ENCODE peak calls at places on chromosomes 11 and 22, in six cellular contexts. K is fibroblast of lung, E is heart right ventricle, Z is tibial nerve, B is prostate gland, F is ascending aorta. S is an unnamed sample.

GRCh38 chr22:50169181-50169759 is 1.3 kb upstream of the PANX2 start:
- DNase-seq in K (no peak), E (no peak), Z (no peak), B (no peak), F (no peak), S (no peak)

GRCh38 chr22:17807571-17808410 is 33.5 kb upstream of the BID start:
- DNase-seq in K (peak; percentile 32), E (peak; percentile 70), Z (no peak), B (no peak), F (no peak), S (no peak)

GRCh38 chr11:79054636-79055035 is 386.2 kb downstream of the TENM4 start:
- DNase-seq in K (peak; percentile 81), E (no peak), Z (no peak), B (no peak), F (no peak), S (no peak)

GRCh38 chr11:44617671-44618461 is 52.4 kb downstream of the CD82 start:
- DNase-seq in K (no peak), E (no peak), Z (no peak), B (no peak), F (peak; percentile 3), S (no peak)

GRCh38 chr11:116687458-116688201 is 85.2 kb downstream of the BUD13 start:
- DNase-seq in K (no peak), E (no peak), Z (no peak), B (no peak), F (no peak), S (no peak)

GRCh38 chr11:90134420-90135003 is at the start of gene NAALAD2:
- DNase-seq in K (peak; percentile 45), E (peak; percentile 68), Z (peak; percentile 28), B (peak; percentile 5), F (no peak), S (no peak)

GRCh38 chr11:439315-440064 is 2.3 kb downstream of the ANO9 start:
- DNase-seq in K (no peak), E (no peak), Z (no peak), B (no peak), F (no peak), S (no peak)

GRCh38 chr11:2643746-2644145 is 56.0 kb downstream of the KCNQ1OT1 start:
- DNase-seq in K (no peak), E (no peak), Z (no peak), B (no peak), F (no peak), S (no peak)

GRCh38 chr11:130478881-130479280 is 30.4 kb downstream of the ADAMTS15 start:
- DNase-seq in K (peak; percentile 46), E (no peak), Z (peak; percentile 7), B (no peak), F (no peak), S (no peak)

GRCh38 chr11:128458316-128458715 is 129.0 kb downstream of the ETS1 start:
- DNase-seq in K (peak; percentile 93), E (no peak), Z (no peak), B (no peak), F (no peak), S (peak; percentile 75)

GRCh38 chr22:19801340-19802000 is 40.9 kb downstream of the TBX1 start:
- DNase-seq in K (peak; percentile 88), E (no peak), Z (no peak), B (no peak), F (no peak), S (no peak)

GRCh38 chr22:19799322-19800190 is 39.0 kb downstream of the TBX1 start:
- DNase-seq in K (peak; percentile 97), E (peak; percentile 30), Z (peak; percentile 80), B (no peak), F (peak; percentile 36), S (no peak)

GRCh38 chr22:19802001-19802880 is 41.7 kb downstream of the TBX1 start:
- DNase-seq in K (no peak), E (no peak), Z (no peak), B (no peak), F (no peak), S (no peak)

GRCh38 chr22:19800306-19800705 is 39.7 kb downstream of the TBX1 start:
- DNase-seq in K (no peak), E (peak; percentile 7), Z (no peak), B (no peak), F (no peak), S (no peak)

DNA sequence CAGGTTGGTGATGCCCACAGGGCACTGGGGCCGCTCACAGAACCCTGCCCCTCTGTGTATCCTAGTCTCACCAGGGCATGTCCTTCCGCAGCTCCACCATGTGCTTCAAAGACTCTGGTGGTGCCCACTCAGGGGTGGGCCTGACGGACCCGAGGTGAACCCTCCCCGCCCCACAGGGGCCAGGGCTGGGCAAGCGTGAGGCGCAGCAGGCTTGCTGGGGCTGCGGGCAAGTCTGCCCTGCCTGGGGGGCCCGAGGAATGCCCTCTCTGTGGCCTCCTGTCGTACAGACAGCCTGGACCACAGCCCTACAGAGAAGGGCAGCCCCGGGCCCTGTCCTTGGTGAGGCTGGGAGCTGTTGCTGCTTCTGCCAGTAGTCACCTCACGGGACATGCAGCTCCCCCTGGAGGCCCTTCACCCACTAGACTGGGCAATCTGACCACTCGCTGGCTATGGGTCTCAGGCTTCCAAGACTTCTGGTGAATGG is 40.2 kb downstream of the TBX1 start:
- DNase-seq in K (peak; percentile 44), E (peak; percentile 20), Z (no peak), B (no peak), F (no peak), S (no peak)
- TF ChIP-seq CTCF in K (peak; percentile 30), E (peak; percentile 19), Z (no peak), B (no peak), F (no peak), S (peak; percentile 38)

GRCh38 chr22:27791494-27792241 is 9.9 kb downstream of the MN1 start:
- DNase-seq in K (no peak), E (no peak), Z (no peak), B (no peak), F (no peak), S (no peak)
- H3K27ac ChIP-seq in K (no peak overlapping the region), E (peak overlapping the region; percentile 59), Z (no peak overlapping the region), B (peak overlapping the region; percentile 41), F (peak overlapping the region; percentile 96), S (no peak overlapping the region)

GRCh38 chr22:22110548-22111266 is 128.1 kb upstream of the TOP3B start:
- DNase-seq in K (peak; percentile 76), E (peak; percentile 30), Z (no peak), B (no peak), F (no peak), S (peak; percentile 92)
- TF ChIP-seq CTCF in K (peak; percentile 74), E (peak; percentile 52), Z (peak; percentile 32), B (no peak), F (no peak), S (peak; percentile 85)

DNA sequence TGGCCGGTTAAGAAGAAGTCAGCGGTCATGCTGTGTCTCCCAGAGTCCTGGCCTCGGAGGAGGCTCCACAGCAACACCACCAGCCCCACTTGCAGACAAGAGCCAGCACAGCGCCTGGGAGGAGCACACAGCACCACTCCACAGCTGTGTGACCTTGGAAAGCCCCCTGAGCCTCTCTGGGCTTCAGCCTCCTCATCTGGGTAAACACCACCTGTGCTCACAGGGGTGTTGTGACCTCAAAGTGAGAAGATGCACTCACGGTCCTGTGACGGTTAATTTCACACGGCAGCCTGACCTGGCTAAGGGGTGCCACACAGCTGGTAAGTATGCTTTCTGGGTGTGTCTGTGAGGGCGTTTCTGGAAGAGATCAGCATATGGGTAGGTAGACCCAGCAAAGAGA is 54.7 kb downstream of the PHF21B start:
- DNase-seq in K (no peak), E (no peak), Z (no peak), B (no peak), F (no peak), S (no peak)
- H3K27ac ChIP-seq in K (no peak overlapping the region), E (no peak overlapping the region), Z (no peak overlapping the region), B (no peak overlapping the region), F (no peak overlapping the region), S (no peak overlapping the region)

DNA sequence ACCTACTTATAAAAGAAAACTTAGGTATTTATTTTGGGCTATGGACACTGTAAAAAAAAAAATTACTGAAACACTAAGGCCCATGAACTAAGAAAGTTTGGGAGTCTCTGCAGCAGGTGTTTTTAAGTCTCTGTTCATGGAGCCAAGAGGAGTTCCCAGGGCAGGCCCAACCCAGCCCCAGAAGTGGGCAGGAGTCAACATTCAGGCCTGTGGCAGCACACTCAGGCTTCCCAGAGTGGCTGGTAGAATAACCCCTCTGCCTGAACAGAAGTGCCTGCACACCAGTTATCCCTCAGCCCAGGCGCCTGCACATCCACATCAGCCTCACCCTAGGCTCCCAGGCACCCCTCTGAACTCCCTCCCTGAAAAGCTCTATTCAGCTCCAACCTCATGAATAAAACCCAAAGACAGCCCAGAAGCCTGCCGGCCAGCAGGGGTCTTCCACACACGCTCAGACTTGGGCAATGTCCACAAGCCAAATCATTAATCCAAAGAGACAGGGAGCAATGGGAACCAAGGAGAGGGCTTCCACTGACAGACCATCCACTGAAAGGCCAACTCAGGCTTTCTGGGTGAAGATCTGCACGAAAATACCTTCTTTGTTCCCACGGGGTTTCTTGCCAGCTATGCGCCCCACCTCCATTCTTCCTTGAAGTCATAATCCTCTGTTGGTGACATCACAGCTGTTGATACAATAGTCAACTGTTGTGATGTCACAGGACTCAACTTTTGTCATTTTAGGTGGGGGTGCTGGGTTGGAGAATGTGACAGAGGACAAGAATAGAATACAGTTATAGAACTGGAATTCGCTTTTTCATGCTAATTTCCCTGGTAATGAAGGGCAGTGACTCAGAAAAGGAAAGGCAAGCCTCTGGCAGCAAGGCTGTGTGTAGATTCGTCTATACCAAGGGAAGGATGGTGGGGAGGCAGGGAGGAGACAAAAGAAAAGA is 83.7 kb downstream of the RPL27A start:
- DNase-seq in K (peak; percentile 92), E (no peak), Z (no peak), B (no peak), F (no peak), S (peak; percentile 60)
- TF ChIP-seq CTCF in K (no peak), E (no peak), Z (no peak), B (no peak), F (no peak), S (no peak)

GRCh38 chr11:17385492-17385891 is 3.0 kb downstream of the KCNJ11 start:
- DNase-seq in K (no peak), E (no peak), Z (no peak), B (no peak), F (no peak), S (no peak)
- H3K27ac ChIP-seq in K (no peak overlapping the region), E (peak overlapping the region; percentile 82), Z (no peak overlapping the region), B (no peak overlapping the region), F (no peak overlapping the region), S (no peak overlapping the region)

GRCh38 chr11:31815743-31816466 is 4.8 kb upstream of the PAX6 start:
- DNase-seq in K (peak; percentile 18), E (no peak), Z (peak; percentile 3), B (no peak), F (no peak), S (no peak)
- TF ChIP-seq CTCF in K (no peak), E (no peak), Z (no peak), B (no peak), F (no peak), S (no peak)

DNA sequence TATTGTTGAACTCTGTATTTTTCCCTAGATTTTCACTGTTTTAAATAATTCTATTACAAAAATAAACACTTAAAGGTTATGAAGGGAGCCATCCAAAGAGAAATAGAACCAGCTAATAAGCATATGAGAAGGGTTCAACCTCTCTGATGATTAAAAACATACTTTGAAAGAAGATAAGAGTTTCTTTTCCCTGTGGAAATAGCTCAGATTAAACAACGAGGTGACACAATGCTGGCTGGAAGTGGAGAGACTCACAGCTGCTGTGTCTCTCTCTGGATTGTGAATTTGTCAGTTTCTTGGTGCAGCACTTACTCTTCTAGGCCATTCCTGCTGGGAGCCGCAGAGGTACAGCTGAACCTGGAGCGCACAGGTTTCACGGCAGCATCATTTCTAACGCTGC is 4.9 kb upstream of the FBLN1 start:
- DNase-seq in K (no peak), E (no peak), Z (no peak), B (no peak), F (no peak), S (no peak)
- H3K27ac ChIP-seq in K (no peak overlapping the region), E (no peak overlapping the region), Z (no peak overlapping the region), B (no peak overlapping the region), F (no peak overlapping the region), S (no peak overlapping the region)